ENCODE peak calls at places on chromosomes 1 and 21, in seven cellular contexts. G is Panc1, C is astrocyte, I is tibial nerve, R is ovary, W is left lung, T is GM23338. K is an unnamed sample. For H3K4me1, the result is how much of the 10 kb centered on the place peaks cover.

GRCh38 chr1:221543529-221544120 is 198.3 kb downstream of the DUSP10 start:
- DNase-seq in G (no peak), C (peak), I (no peak), R (no peak), W (no peak), T (peak), K (no peak)

GRCh38 chr1:7278045-7278444 is 492.8 kb downstream of the CAMTA1 start:
- DNase-seq in G (no peak), C (no peak), I (no peak), R (no peak), W (no peak), T (no peak), K (no peak)

GRCh38 chr21:14878971-14879370 is 185.8 kb downstream of the NRIP1 start:
- DNase-seq in G (no peak), C (no peak), I (no peak), R (no peak), W (no peak), T (no peak), K (no peak)

GRCh38 chr1:204821476-204821875 is 49.2 kb upstream of the NFASC start:
- DNase-seq in G (no peak), C (peak), I (no peak), R (no peak), W (no peak), T (no peak), K (no peak)

GRCh38 chr1:162476620-162477019 is 21.0 kb upstream of the UHMK1 start:
- DNase-seq in G (no peak), C (no peak), I (no peak), R (no peak), W (no peak), T (no peak), K (no peak)

GRCh38 chr1:56625823-56626222 is 19.3 kb upstream of the PRKAA2 start:
- DNase-seq in G (no peak), C (no peak), I (no peak), R (no peak), W (no peak), T (no peak), K (no peak)

GRCh38 chr1:207050768-207051614 is at the start of gene YOD1:
- DNase-seq in G (peak), C (peak), I (peak), R (peak), W (peak), T (peak), K (peak)

GRCh38 chr1:201734776-201735175 is 94.2 kb upstream of the IPO9 start:
- DNase-seq in G (no peak), C (no peak), I (no peak), R (no peak), W (no peak), T (no peak), K (no peak)

GRCh38 chr1:30038134-30039025 is 685.0 kb downstream of the MATN1 start:
- DNase-seq in G (no peak), C (no peak), I (no peak), R (no peak), W (no peak), T (no peak), K (no peak)

GRCh38 chr1:147897030-147897756 is 5.4 kb upstream of the GJA8 start:
- DNase-seq in G (no peak), C (no peak), I (no peak), R (no peak), W (no peak), T (no peak), K (no peak)

GRCh38 chr1:198318092-198318491 is 161.3 kb downstream of the NEK7 start:
- DNase-seq in G (no peak), C (no peak), I (no peak), R (no peak), W (no peak), T (no peak), K (no peak)

GRCh38 chr21:38679531-38679930 is 126.2 kb upstream of the ETS2 start:
- DNase-seq in G (peak), C (peak), I (peak), R (no peak), W (no peak), T (no peak), K (no peak)

GRCh38 chr1:205519541-205520131 is 15.2 kb downstream of the CDK18 start:
- DNase-seq in G (no peak), C (no peak), I (no peak), R (no peak), W (no peak), T (peak), K (peak)

GRCh38 chr21:34580181-34580700 is 34.7 kb downstream of the RCAN1 start:
- DNase-seq in G (no peak), C (no peak), I (no peak), R (no peak), W (no peak), T (no peak), K (no peak)

GRCh38 chr1:59041878-59042277 is 255.0 kb upstream of the FGGY start:
- DNase-seq in G (no peak), C (peak), I (no peak), R (no peak), W (no peak), T (no peak), K (peak)

GRCh38 chr1:89724369-89725015 is 91.6 kb downstream of the LRRC8C start:
- DNase-seq in G (peak), C (peak), I (no peak), R (no peak), W (peak), T (no peak), K (no peak)

GRCh38 chr1:244761279-244761678 is 74.2 kb upstream of the COX20 start:
- DNase-seq in G (no peak), C (no peak), I (no peak), R (no peak), W (no peak), T (peak), K (no peak)

DNA sequence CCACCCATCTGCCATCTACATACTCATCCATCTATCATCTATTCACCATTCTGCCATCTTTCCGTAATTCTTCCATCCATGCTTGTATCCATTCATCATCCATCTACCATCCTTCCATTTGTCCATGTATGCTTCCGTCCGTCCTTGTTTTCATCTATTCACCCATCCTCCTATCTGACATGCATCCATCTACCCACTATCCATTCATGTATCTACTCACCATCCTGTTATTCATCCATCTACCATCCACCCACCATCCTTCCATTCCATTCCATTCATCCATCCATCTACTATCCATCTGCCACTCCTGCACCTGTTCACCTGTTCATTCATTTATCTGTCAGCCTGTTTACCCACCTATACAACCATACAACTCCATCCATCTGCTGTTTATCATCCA is 86.2 kb downstream of the TRIM11 start:
- DNase-seq in G (no peak), C (no peak), I (no peak), R (no peak), W (no peak), T (no peak), K (no peak)
- H3K27ac ChIP-seq in G (no peak), C (no peak), I (no peak), R (no peak), W (no peak), T (no peak), K (no peak)

GRCh38 chr1:111359376-111359775 is 68.2 kb downstream of the OVGP1 start:
- DNase-seq in G (no peak), C (no peak), I (no peak), R (no peak), W (no peak), T (no peak), K (no peak)
- H3K4me1 ChIP-seq in G (under half), C (under half), I (under half), R (under half), W (under half), T (under half), K (under half)

DNA sequence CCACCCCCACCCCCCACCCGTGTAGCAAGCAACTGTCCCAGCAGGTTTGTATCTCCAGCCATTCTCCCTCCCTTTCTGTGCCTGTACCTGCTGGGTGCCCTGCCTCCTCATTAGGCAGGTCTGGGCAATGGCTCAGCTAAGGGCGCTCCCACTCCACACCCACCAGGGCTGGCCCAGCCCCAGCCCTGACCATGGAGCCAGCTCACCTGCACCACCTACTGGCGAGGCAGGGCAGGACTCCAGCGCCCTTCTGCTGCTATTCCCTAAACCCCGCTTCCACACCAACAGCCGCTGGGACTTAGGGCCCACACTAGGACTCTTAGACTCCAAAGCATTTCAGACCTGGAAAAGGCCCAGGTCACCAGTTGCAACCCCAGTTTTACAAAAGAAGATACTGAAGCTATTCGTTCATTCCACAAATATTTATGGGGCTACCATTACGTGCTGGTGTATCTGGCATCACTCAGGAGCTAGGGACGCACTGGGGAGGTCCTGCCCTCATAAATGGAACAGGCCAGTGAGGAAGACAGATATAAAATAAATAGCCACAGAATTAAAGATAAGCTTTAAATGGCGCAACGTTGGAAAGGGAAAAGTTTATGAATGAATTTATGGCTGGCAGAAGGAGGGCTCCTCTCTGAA is 24.0 kb downstream of the PGLYRP3 start:
- DNase-seq in G (peak), C (no peak), I (no peak), R (no peak), W (no peak), T (peak), K (no peak)
- TF ChIP-seq CTCF in G (peak), C (no peak), I (no peak), R (no peak), W (peak), T (peak), K (no peak)

DNA sequence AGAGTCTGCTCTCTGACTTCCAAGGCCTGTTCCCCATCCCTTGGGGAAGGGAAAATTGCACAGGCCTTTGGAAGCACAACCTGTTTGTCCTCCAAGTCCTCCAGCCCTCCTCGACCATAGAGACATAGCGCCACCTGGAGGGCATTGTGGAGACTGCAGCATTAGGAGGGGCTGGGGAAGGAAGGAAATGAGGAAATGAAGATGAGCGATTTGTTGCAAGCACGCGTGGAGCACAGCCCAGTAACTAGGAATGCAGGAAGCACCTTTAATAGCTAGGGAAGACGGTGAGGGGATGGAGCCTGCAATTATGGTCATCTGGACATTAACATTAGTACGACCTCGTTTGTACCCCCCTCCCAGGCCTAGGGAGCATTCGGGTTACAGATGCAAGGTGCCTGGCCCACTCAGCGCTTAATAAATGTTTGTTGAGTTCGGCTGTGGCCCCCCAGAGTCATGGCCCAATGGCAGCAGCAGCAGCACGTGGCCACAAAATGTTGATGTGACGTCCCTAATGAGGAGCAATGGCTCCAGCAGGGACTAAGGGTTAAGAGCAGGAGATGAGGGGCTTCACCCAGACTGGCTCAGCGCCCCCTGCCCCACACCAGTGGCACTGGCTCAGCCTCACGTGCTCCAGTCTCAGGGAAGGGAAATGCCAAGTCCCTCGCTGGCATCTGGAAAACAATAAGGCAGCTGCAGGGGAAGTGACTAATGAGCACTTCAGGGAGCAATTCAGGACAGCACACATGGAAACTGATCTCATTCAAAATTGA is 8.0 kb upstream of the CAMK2N1 start:
- DNase-seq in G (peak), C (peak), I (peak), R (peak), W (peak), T (peak), K (peak)
- H3K27ac ChIP-seq in G (no peak), C (peak), I (no peak), R (no peak), W (peak), T (no peak), K (no peak)

GRCh38 chr1:99107680-99108079 is 103.0 kb upstream of the PLPPR5 start:
- DNase-seq in G (no peak), C (no peak), I (no peak), R (no peak), W (no peak), T (no peak), K (no peak)
- H3K4me1 ChIP-seq in G (under half), C (under half), I (under half), R (under half), W (under half), T (under half), K (under half)

DNA sequence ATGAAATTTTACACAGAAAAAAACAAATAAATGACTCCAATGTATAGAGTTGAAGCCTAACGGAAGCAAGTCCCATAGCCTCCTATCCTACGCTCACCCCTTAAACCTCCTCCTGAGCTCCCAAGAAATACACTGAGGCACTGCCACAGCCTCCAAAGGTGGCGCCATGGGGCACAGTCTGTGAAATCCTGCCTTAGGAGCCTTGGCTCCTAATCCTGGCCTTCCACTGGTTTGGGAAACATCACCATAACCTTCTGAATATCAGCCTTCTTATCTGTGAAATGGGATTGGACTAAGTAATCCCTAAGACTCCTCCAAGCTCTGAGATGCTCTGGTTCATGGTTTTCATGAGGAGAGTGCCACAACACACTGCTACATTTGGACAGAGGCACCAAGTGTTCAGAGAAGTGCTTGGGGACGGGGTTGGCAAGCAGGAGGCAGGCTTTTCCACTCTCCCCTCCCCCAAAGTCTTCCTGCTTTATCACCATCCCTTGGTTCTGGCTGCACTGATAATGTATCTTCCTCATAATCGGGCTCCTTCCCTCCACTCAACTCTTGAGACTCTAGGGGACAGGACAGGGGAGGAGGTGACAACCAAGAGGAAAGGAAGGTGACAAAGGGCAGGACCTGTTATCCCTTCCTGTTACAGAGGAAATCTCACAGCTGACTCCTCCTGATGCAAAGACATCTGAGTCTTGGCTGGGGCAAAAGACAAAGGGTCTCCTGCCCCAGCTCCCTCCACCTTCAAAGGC is 2.7 kb downstream of the SLAMF7 start:
- DNase-seq in G (no peak), C (no peak), I (no peak), R (no peak), W (no peak), T (peak), K (no peak)
- TF ChIP-seq CTCF in G (no peak), C (no peak), I (no peak), R (no peak), W (no peak), T (peak), K (no peak)

GRCh38 chr1:31660871-31661455 is 16.3 kb upstream of the PEF1 start:
- DNase-seq in G (no peak), C (no peak), I (no peak), R (no peak), W (no peak), T (no peak), K (no peak)
- H3K27ac ChIP-seq in G (no peak), C (no peak), I (no peak), R (no peak), W (no peak), T (no peak), K (no peak)

GRCh38 chr1:25564777-25565176 is 21.4 kb downstream of the LDLRAP1 start:
- DNase-seq in G (no peak), C (no peak), I (no peak), R (no peak), W (no peak), T (no peak), K (no peak)
- H3K4me1 ChIP-seq in G (under half), C (half or more), I (under half), R (under half), W (under half), T (under half), K (under half)

K was measured in uterus.